ENCODE peak calls at places on chromosomes 3 and 15, in seven cellular contexts. T, W, J, F, Y, S and U are unnamed samples.
A peak's percentile ranks its signal among the peaks of the same experiment; 100 is the strongest.

GRCh38 chr3:184795493-184796198 is 16.3 kb upstream of the VPS8 start:
- DNase-seq in F (no peak), Y (no peak), J (peak; percentile 80), S (no peak), W (no peak), T (no peak), U (no peak)

GRCh38 chr3:115100172-115100571 is 46.9 kb downstream of the ZBTB20 start:
- DNase-seq in Y (peak; percentile 9), T (no peak), W (no peak), F (no peak), J (peak; percentile 12), S (no peak), U (no peak)

GRCh38 chr3:111087924-111088469 is 16.4 kb downstream of the NECTIN3 start:
- DNase-seq in W (no peak), J (no peak), S (no peak), T (no peak), F (no peak), Y (no peak), U (no peak)

GRCh38 chr3:23455084-23455483 is 252.0 kb downstream of the UBE2E2 start:
- DNase-seq in Y (no peak), F (no peak), W (no peak), J (no peak), S (no peak), T (no peak), U (no peak)

GRCh38 chr3:64766463-64766862 is 78.7 kb upstream of the ADAMTS9 start:
- DNase-seq in S (no peak), W (no peak), T (no peak), J (no peak), Y (no peak), F (no peak), U (no peak)

GRCh38 chr3:184604039-184604955 is 42.7 kb downstream of the EPHB3 start:
- DNase-seq in F (peak; percentile 69), Y (no peak), S (no peak), T (no peak), W (no peak), J (no peak), U (peak; percentile 87)

GRCh38 chr3:99843590-99844260 is 26.1 kb downstream of the CMSS1 start:
- DNase-seq in S (no peak), J (no peak), T (no peak), Y (no peak), W (no peak), F (no peak), U (no peak)

GRCh38 chr3:133927543-133928066 is 31.9 kb upstream of the RAB6B start:
- DNase-seq in W (peak; percentile 57), J (peak; percentile 95), T (peak; percentile 63), S (no peak), Y (no peak), F (no peak), U (peak; percentile 53)

GRCh38 chr3:16231983-16232382 is 32.8 kb downstream of the DPH3 start:
- DNase-seq in W (no peak), T (no peak), F (no peak), S (no peak), Y (no peak), J (no peak), U (no peak)

GRCh38 chr15:101188517-101189340 is 63.1 kb downstream of the CHSY1 start:
- DNase-seq in J (no peak), S (no peak), F (no peak), T (no peak), W (no peak), Y (peak; percentile 39), U (no peak)

GRCh38 chr15:45665261-45665660 is 30.4 kb downstream of the SQOR start:
- DNase-seq in W (no peak), T (no peak), J (no peak), F (no peak), S (no peak), Y (no peak), U (no peak)

GRCh38 chr15:101167791-101168462 is 83.9 kb downstream of the CHSY1 start:
- DNase-seq in J (no peak), T (peak; percentile 30), Y (no peak), S (peak; percentile 82), W (peak; percentile 94), F (peak; percentile 79), U (peak; percentile 83)

GRCh38 chr3:59563072-59563605 is 513.3 kb upstream of the CFAP20DC start:
- DNase-seq in T (no peak), W (peak; percentile 79), J (no peak), S (no peak), F (no peak), Y (no peak), U (no peak)

GRCh38 chr3:191959876-191960418 is 499.0 kb downstream of the PYDC2 start:
- DNase-seq in T (no peak), Y (no peak), J (no peak), F (no peak), S (no peak), W (no peak), U (no peak)

GRCh38 chr3:100665230-100665629 is 44.1 kb upstream of the TFG start:
- DNase-seq in J (no peak), W (no peak), S (no peak), T (no peak), F (no peak), Y (peak; percentile 3), U (no peak)

GRCh38 chr3:38548154-38548931 is 52.2 kb downstream of the EXOG start:
- DNase-seq in F (no peak), Y (no peak), J (no peak), S (peak; percentile 59), W (no peak), T (peak; percentile 2), U (peak; percentile 72)

GRCh38 chr3:46900007-46900292 is 22.4 kb downstream of the PTH1R start:
- DNase-seq in J (peak; percentile 79), T (no peak), S (no peak), W (no peak), F (no peak), Y (no peak), U (no peak)

GRCh38 chr15:64523240-64523639 is 62.9 kb downstream of the ZNF609 start:
- DNase-seq in J (no peak), T (no peak), S (no peak), F (no peak), W (no peak), Y (no peak), U (no peak)

GRCh38 chr15:78100886-78101285 is 8.5 kb downstream of the SH2D7 start:
- DNase-seq in T (peak; percentile 4), Y (no peak), W (no peak), S (no peak), F (peak; percentile 56), J (no peak), U (peak; percentile 46)

GRCh38 chr15:80105193-80105984 is 45.9 kb downstream of the ZFAND6 start:
- DNase-seq in T (no peak), F (no peak), W (no peak), S (no peak), Y (no peak), J (no peak), U (no peak)

GRCh38 chr3:37765591-37766219 is 96.0 kb upstream of the CTDSPL start:
- DNase-seq in F (peak; percentile 75), J (peak; percentile 40), T (no peak), Y (no peak), S (no peak), W (no peak), U (no peak)

GRCh38 chr3:107644631-107645030 is 121.9 kb downstream of the BBX start:
- DNase-seq in F (no peak), J (no peak), W (no peak), T (no peak), Y (no peak), S (no peak), U (no peak)

GRCh38 chr3:155232605-155233004 is 60.9 kb downstream of the STRIT1 start:
- DNase-seq in W (no peak), J (peak; percentile 1), Y (no peak), T (peak; percentile 19), S (no peak), F (peak; percentile 86), U (peak; percentile 49)

GRCh38 chr3:133162906-133163305 is 124.7 kb downstream of the TMEM108 start:
- DNase-seq in W (no peak), F (no peak), Y (no peak), T (no peak), S (no peak), J (no peak), U (no peak)

GRCh38 chr3:58965870-58966269 is 84.0 kb downstream of the CFAP20DC start:
- DNase-seq in Y (no peak), T (no peak), W (no peak), J (no peak), F (no peak), S (no peak), U (no peak)

GRCh38 chr3:9767418-9767817 is 2.3 kb downstream of the CAMK1 start:
- DNase-seq in W (no peak), T (no peak), F (no peak), S (no peak), J (no peak), Y (no peak), U (peak; percentile 56)

GRCh38 chr15:33022629-33023028 is 171.9 kb downstream of the FMN1 start:
- DNase-seq in W (no peak), F (peak; percentile 71), S (no peak), T (peak; percentile 41), J (peak; percentile 44), Y (no peak), U (no peak)
- TF ChIP-seq EP300 in W (no peak), F (no peak), S (no peak), T (no peak), J (no peak), Y (no peak), U (no peak)

GRCh38 chr3:196186661-196187573 is 24.3 kb downstream of the ZDHHC19 start:
- DNase-seq in T (peak; percentile 43), S (no peak), J (peak; percentile 83), W (no peak), Y (peak; percentile 64), F (no peak), U (no peak)
- TF ChIP-seq POLR2AphosphoS5 in T (no peak), S (no peak), J (no peak), W (no peak), Y (peak; percentile 65), F (no peak), U (no peak)

GRCh38 chr15:41932939-41933725 is 39.2 kb downstream of the EHD4 start:
- DNase-seq in S (no peak), W (no peak), J (no peak), T (no peak), F (no peak), Y (no peak), U (no peak)
- H3K4me1 ChIP-seq in S (peaks cover 86% of the 10 kb centered on the region), W (peaks cover 95% of the 10 kb centered on the region), J (peaks cover 43% of the 10 kb centered on the region), T (peaks cover 83% of the 10 kb centered on the region), F (peaks cover 35% of the 10 kb centered on the region), Y (peaks cover 66% of the 10 kb centered on the region), U (peaks cover 81% of the 10 kb centered on the region)

DNA sequence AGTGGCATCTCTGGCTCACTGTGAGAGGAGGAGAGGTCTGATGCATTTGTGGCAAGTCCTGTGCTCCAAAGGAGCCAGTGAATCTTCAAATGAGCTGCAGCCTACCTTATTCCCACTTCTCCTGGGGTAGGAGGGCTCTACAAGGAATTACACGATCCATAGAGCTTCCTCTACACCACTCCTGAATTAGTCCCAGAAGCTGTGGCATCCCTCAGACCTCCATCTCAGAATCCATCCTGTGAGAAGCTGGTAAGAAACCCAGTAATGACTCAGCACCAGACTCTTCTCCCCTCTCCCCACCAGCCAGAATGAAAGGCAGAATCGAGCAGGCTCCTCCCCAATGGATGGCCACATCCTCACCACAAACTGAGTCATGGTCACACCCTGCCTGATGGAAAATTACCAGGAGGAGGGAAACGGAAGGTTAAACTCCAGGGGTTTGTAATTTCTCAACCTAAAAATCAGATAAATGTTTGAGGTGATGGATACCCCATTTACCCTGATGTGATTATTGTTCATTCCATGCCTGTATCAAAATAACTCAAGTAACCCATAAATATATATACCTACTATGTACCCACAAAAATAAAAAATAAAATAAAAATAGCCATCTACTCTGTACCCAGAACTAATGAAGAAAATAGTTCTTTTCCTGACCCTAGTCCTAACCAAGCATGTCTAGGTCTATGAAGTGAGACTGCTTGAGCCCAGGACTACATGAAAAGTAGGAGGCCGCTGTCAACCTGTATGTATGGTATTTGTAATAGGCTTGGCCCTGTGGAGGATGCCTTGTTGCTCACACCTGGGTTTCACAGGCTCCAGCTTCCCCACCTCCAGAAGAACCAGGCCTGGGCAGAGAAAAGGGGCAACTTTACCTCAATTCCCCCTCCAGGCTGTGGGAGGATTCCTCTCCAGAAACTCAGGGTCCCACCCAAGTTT is 6.6 kb upstream of the PKM start:
- DNase-seq in F (peak; percentile 86), J (peak; percentile 15), T (peak; percentile 51), Y (peak; percentile 51), W (peak; percentile 96), S (peak; percentile 84), U (no peak)
- TF ChIP-seq EP300 in F (no peak), J (no peak), T (no peak), Y (no peak), W (no peak), S (no peak), U (peak; percentile 55)